ENCODE peak calls at places on chromosomes 11 and 22, in five cellular contexts. C is dorsolateral prefrontal cortex, J is PC-3, Z is brain microvascular endothelial cell, V is prostate gland. F is an unnamed sample.

GRCh38 chr11:22244986-22245592 is 52.2 kb downstream of the ANO5 start:
- DNase-seq in C (no peak), J (peak), Z (peak), V (no peak), F (peak)

GRCh38 chr11:1844221-1845094 is 5.7 kb downstream of the TNNI2 start:
- DNase-seq in C (no peak), J (no peak), Z (no peak), V (no peak), F (no peak)

GRCh38 chr11:93213622-93214021 is 15.8 kb upstream of the SLC36A4 start:
- DNase-seq in C (no peak), J (no peak), Z (no peak), V (no peak), F (no peak)

GRCh38 chr22:23234409-23235161 is 54.3 kb downstream of the BCR start:
- DNase-seq in C (no peak), J (no peak), Z (no peak), V (no peak), F (no peak)

GRCh38 chr11:34204396-34205279 is 99.2 kb downstream of the NAT10 start:
- DNase-seq in C (no peak), J (peak), Z (no peak), V (no peak), F (no peak)

GRCh38 chr11:65125197-65126056 is 3.3 kb downstream of the MRPL49 start:
- DNase-seq in C (peak), J (no peak), Z (no peak), V (no peak), F (no peak)

GRCh38 chr11:13013054-13013488 is 4.0 kb downstream of the RASSF10 start:
- DNase-seq in C (no peak), J (no peak), Z (no peak), V (no peak), F (no peak)

GRCh38 chr11:33696411-33696810 is 4.2 kb downstream of the C11orf91 start:
- DNase-seq in C (no peak), J (no peak), Z (no peak), V (no peak), F (no peak)

GRCh38 chr22:32620992-32621391 is 146.4 kb downstream of the FBXO7 start:
- DNase-seq in C (no peak), J (no peak), Z (no peak), V (no peak), F (no peak)

GRCh38 chr11:68335693-68336092 is 23.3 kb downstream of the LRP5 start:
- DNase-seq in C (no peak), J (no peak), Z (no peak), V (no peak), F (no peak)

GRCh38 chr22:50020606-50021005 is 8.0 kb upstream of the IL17REL start:
- DNase-seq in C (no peak), J (no peak), Z (no peak), V (no peak), F (no peak)
- H3K4me3 ChIP-seq in C (no peak), J (no peak), Z (no peak), V (no peak), F (no peak)

GRCh38 chr11:61718613-61719302 is 33.7 kb upstream of the MYRF start:
- DNase-seq in C (no peak), J (no peak), Z (peak), V (no peak), F (peak)
- TF ChIP-seq CTCF in C (no peak), J (no peak), Z (no peak), V (no peak), F (no peak)

GRCh38 chr11:117230286-117230961 is 1.4 kb downstream of the PCSK7 start:
- DNase-seq in C (no peak), J (peak), Z (no peak), V (no peak), F (no peak)
- H3K4me3 ChIP-seq in C (peak), J (peak), Z (peak), V (no peak), F (peak)

GRCh38 chr22:39556970-39557811 is 13.4 kb upstream of the CACNA1I start:
- DNase-seq in C (no peak), J (no peak), Z (no peak), V (no peak), F (no peak)

GRCh38 chr22:39560127-39560526 is 10.4 kb upstream of the CACNA1I start:
- DNase-seq in C (no peak), J (no peak), Z (no peak), V (no peak), F (no peak)

GRCh38 chr22:39558950-39559349 is 11.6 kb upstream of the CACNA1I start:
- DNase-seq in C (no peak), J (no peak), Z (no peak), V (no peak), F (no peak)

GRCh38 chr22:39558254-39558727 is 12.3 kb upstream of the CACNA1I start:
- DNase-seq in C (no peak), J (no peak), Z (no peak), V (no peak), F (no peak)

DNA sequence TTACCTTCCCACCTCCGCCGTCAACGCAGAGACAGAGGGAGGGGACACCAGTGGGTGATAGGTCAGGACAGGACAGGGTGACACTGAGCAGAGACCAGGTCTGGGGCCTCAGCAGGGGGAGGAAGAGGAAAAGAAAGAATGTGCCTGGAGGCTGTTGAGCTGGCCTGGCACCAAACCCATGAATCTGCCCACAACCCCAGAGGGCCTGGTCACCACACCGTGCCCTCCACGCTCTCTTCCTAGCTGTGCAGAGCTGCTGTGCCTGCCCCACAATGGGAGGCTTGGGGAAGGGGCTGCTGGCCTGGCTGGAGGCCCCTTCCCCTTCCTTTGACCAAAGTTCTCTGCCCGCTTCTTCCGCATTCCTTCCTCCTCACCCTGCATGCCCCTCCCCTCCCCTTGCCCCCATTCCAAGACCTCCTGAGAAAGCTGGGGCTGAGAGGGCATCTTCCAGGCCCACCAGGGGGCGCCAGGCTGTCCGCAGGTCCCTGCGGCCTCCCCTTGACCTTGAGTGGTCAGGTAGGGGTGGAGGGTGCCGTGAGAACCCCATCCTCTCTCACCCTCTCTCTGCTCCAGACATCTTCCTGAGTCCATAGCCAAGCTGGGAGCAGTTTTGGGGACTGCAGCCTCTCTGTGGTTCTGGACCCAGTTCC is 11.0 kb upstream of the CACNA1I start:
- DNase-seq in C (no peak), J (peak), Z (no peak), V (no peak), F (no peak)
- TF ChIP-seq CTCF in C (peak), J (peak), Z (peak), V (peak), F (peak)

GRCh38 chr11:104928831-104929230 is 30.6 kb upstream of the CASP12 start:
- DNase-seq in C (no peak), J (no peak), Z (no peak), V (no peak), F (no peak)

GRCh38 chr11:104925850-104926249 is 27.6 kb upstream of the CASP12 start:
- DNase-seq in C (no peak), J (no peak), Z (no peak), V (no peak), F (no peak)

DNA sequence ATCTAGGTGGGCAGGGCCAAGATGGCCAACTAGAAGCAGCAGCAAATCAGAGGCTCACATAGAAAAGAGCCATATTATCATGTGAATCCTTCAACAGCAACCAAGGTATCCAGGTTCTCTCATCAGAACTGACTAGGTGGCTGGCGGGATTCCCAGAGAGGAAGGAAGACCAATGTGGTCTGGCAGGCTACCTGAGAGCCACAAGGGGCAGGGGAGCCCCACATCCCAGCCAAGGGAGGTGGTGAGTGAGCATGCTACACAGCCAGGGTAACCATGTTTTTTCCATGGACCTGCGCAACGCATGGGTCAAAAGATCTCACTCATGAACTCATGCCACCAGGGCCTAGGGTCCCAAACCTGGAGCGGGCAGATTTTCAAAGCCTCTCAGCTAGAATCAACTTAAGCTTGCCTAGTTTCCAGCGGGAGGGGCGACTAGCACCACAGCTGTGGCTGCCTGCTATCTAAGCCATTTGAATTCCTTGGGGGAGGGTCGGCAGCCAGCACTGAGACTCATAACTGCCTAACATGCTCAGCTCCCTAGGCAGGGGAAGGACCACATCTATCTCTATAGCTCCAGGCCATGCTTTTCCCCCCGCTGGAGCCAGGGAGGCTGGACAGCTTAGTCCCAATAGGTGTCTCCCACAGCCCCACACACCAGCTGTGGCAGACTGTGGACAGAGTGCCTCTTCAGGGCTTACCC is 28.7 kb upstream of the CASP12 start:
- DNase-seq in C (no peak), J (peak), Z (peak), V (no peak), F (no peak)
- H3K4me3 ChIP-seq in C (no peak), J (no peak), Z (no peak), V (no peak), F (no peak)

DNA sequence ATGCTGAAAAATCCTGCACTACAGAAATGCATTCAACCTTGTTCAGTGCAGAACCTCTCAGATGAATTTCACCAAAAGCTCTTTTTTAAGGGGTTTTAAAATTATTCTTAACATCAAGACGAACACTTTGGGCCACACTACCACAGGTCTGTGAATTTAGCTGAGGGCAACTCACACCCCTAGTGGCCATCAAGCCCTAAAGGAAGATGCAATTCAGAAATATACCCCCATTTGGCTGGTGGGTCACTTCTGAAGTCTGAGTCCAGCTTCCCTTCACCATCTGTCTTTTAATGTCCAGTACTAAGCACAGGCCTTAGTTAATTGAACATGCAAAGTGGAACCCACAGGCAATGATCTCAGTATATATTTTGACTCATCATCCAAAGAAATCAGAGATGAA is 50.5 kb downstream of the FAM76B start:
- DNase-seq in C (no peak), J (no peak), Z (no peak), V (no peak), F (no peak)
- TF ChIP-seq CTCF in C (no peak), J (peak), Z (peak), V (no peak), F (peak)

GRCh38 chr11:119728651-119729580 is at the start of gene NECTIN1:
- DNase-seq in C (peak), J (peak), Z (peak), V (peak), F (peak)

GRCh38 chr11:119728226-119728626 is 774 bp downstream of the NECTIN1 start:
- DNase-seq in C (no peak), J (peak), Z (no peak), V (peak), F (no peak)

GRCh38 chr11:119730789-119731386 is 1.9 kb upstream of the NECTIN1 start:
- DNase-seq in C (no peak), J (no peak), Z (no peak), V (no peak), F (no peak)

GRCh38 chr11:119729581-119730346 is 764 bp upstream of the NECTIN1 start:
- DNase-seq in C (no peak), J (peak), Z (peak), V (peak), F (peak)

DNA sequence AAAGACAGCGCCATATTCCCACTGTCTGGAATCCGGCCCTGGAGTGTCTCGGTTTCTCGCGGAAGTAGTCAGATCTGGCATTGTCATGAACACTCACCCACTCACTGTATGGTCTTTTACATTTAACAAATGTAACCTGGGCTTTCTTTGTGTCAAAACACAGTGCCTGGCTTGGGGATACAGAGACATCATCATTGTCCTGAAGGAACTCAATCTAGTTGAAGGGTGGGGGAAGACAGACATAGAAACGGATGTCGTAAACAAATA is 1.3 kb upstream of the NECTIN1 start:
- DNase-seq in C (no peak), J (no peak), Z (no peak), V (no peak), F (no peak)
- H3K4me3 ChIP-seq in C (peak), J (peak), Z (no peak), V (no peak), F (no peak)

DNA sequence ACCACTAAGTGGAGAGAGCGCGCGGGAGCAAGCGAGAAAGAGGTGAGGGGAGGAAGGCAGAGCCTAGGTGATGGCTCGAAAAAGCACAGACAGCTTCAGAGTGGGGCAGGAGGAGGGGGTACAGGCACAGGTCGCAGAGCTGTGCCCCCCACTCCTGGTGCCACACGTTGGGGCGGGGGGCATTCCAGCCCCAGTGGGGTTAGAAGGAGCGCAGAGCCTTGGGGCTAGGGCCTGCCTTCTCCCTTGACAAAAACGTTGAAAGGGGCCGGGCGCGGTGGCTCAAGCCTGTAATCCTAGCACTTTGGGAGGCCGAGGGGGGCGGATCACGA is 41.6 kb upstream of the ISX start:
- DNase-seq in C (no peak), J (no peak), Z (no peak), V (no peak), F (no peak)
- TF ChIP-seq CTCF in C (no peak), J (no peak), Z (no peak), V (no peak), F (no peak)

GRCh38 chr11:46363031-46363407 is 15.8 kb downstream of the DGKZ start:
- DNase-seq in C (no peak), J (peak), Z (peak), V (no peak), F (no peak)
- H3K4me3 ChIP-seq in C (peak), J (peak), Z (peak), V (no peak), F (no peak)

DNA sequence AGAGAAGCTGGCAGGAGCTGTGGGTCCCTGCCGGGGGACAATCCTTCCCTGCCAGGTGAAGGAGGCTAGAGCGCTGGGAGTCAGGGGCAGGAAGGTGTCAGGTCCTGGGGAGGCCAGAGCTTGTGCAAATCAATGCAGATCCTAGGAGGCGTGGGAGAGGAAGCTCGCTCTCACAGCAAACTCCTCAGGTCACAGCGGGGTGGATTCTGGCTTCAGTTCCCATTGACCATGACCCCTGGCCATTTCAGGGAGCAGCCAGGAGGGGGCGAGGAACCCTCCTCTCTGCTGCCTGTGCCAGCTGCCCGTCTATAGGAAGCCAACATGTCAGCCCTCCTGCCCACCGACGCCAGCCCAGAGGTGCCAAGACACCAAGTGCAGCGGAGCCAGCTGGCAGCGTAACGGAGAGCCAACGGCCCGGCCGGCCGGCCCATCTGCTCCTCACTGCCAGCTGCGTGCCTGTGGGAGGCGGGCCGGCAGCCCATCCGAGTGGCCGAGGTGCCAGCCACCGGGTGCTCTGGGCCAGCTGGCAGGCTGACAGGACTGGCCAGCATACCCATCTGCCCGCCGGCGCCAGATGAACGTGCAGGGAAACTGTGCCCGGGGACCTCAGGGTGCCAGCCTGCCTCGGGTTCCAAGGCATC is 374.9 kb downstream of the MIAT start:
- DNase-seq in C (peak), J (no peak), Z (no peak), V (peak), F (no peak)
- TF ChIP-seq CTCF in C (peak), J (no peak), Z (peak), V (no peak), F (peak)

F was measured in AG04450.